ENCODE peak calls at places on chromosomes 5 and 9, in six cellular contexts. H is mucosa of descending colon, T is fibroblast of the aortic adventitia, A is endothelial cell, G is psoas muscle, N is fibroblast of lung. W is an unnamed sample.

GRCh38 chr5:87327998-87328397 is 60.3 kb downstream of the RASA1 start:
- DNase-seq in T (peak), N (no peak), H (no peak), G (no peak), A (no peak), W (no peak)

GRCh38 chr5:88144219-88145040 is 124.2 kb downstream of the TMEM161B start:
- DNase-seq in G (no peak), N (no peak), H (no peak), T (no peak), A (peak), W (no peak)

GRCh38 chr5:1244976-1245375 is 19.8 kb downstream of the SLC6A18 start:
- DNase-seq in G (no peak), N (no peak), H (no peak), T (no peak), A (peak), W (no peak)

GRCh38 chr5:154287136-154287535 is 96.6 kb downstream of the GALNT10 start:
- DNase-seq in H (no peak), A (no peak), G (no peak), N (peak), T (peak), W (peak)

GRCh38 chr9:34457266-34458012 is 931 bp downstream of the FAM219A start:
- DNase-seq in N (peak), H (peak), A (peak), G (peak), T (peak), W (peak)

GRCh38 chr9:108748776-108749175 is 107.0 kb downstream of the ACTL7B start:
- DNase-seq in T (no peak), N (no peak), G (no peak), A (no peak), H (no peak), W (no peak)

GRCh38 chr5:78813906-78814518 is 165.4 kb upstream of the LHFPL2 start:
- DNase-seq in A (no peak), H (no peak), T (no peak), G (no peak), N (peak), W (no peak)

GRCh38 chr5:26719824-26720223 is 318.6 kb downstream of the CDH9 start:
- DNase-seq in H (no peak), G (no peak), T (no peak), N (no peak), A (no peak), W (no peak)

GRCh38 chr5:122182491-122182921 is 53.2 kb downstream of the ZNF474 start:
- DNase-seq in N (peak), G (peak), T (peak), H (peak), A (no peak), W (no peak)

GRCh38 chr5:112554089-112554977 is 135.3 kb upstream of the EPB41L4A start:
- DNase-seq in N (no peak), G (no peak), T (no peak), A (no peak), H (no peak), W (no peak)

GRCh38 chr9:38087934-38088925 is 19.2 kb upstream of the SHB start:
- DNase-seq in N (peak), G (peak), A (peak), H (peak), T (peak), W (peak)

GRCh38 chr9:97558701-97559101 is 57.2 kb downstream of the TMOD1 start:
- DNase-seq in G (no peak), N (no peak), A (no peak), T (no peak), H (no peak), W (no peak)

GRCh38 chr5:112931473-112931872 is 9.4 kb upstream of the REEP5 start:
- DNase-seq in G (no peak), N (peak), T (peak), A (no peak), H (no peak), W (no peak)

GRCh38 chr5:115295775-115296129 is 702 bp downstream of the CCDC112 start:
- DNase-seq in T (peak), G (no peak), A (no peak), N (no peak), H (no peak), W (no peak)

GRCh38 chr9:5042661-5043178 is 57.6 kb downstream of the JAK2 start:
- DNase-seq in A (no peak), T (no peak), H (no peak), N (no peak), G (no peak), W (no peak)

GRCh38 chr9:80061940-80062339 is 490.2 kb downstream of the TLE4 start:
- DNase-seq in N (peak), G (no peak), A (no peak), H (no peak), T (peak), W (no peak)

GRCh38 chr9:18146329-18146728 is 327.6 kb upstream of the ADAMTSL1 start:
- DNase-seq in T (no peak), N (no peak), G (no peak), H (no peak), A (no peak), W (no peak)

GRCh38 chr9:18137815-18138214 is 336.1 kb upstream of the ADAMTSL1 start:
- DNase-seq in N (no peak), H (no peak), G (no peak), T (no peak), A (no peak), W (no peak)

GRCh38 chr9:18138676-18139075 is 335.3 kb upstream of the ADAMTSL1 start:
- DNase-seq in A (no peak), T (no peak), G (no peak), N (no peak), H (no peak), W (no peak)

GRCh38 chr9:18141681-18142080 is 332.3 kb upstream of the ADAMTSL1 start:
- DNase-seq in N (no peak), T (no peak), H (no peak), A (no peak), G (no peak), W (no peak)

GRCh38 chr9:18142964-18143363 is 331.0 kb upstream of the ADAMTSL1 start:
- DNase-seq in G (no peak), A (peak), T (peak), N (no peak), H (no peak), W (no peak)
- TF ChIP-seq CTCF in G (no peak), A (no peak), T (peak), N (peak), H (no peak), W (no peak)

DNA sequence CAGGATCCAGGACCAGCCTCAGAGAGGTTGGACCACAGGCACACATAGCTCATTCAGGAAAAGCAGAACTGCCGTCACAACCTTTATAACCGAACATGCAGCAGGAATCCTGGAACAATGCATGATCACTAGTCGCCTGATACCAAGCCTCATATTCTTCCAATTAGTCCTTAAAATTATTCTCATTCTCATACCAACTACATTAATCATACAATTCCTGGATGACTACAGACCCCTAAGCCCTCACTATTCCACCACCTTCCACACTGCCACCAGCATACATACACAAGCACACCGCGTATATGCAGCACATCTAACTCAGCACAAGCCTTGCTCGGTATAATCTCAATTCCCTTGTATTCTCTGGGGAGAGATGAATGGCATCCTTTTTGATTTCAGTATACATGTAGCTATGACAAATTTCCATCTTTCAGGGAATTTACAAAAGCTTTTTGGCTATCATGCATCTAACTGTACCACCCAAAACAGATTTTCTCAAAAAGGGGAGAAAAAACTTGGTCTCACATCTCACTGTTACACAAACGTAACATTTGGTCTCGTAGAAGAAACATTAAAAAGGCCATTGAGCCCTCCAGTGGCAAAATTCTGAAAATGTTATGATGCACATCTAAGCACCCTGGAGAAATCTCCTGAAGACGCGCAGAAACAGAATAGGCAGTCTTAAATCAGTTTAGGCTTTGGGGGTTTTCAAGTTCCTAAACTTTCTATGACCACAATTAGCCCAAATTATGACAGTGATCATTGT is 46.2 kb downstream of the MCTP1 start:
- DNase-seq in H (no peak), A (no peak), T (peak), G (no peak), N (peak), W (no peak)
- TF ChIP-seq CTCF in H (no peak), A (no peak), T (peak), G (peak), N (peak), W (peak)

DNA sequence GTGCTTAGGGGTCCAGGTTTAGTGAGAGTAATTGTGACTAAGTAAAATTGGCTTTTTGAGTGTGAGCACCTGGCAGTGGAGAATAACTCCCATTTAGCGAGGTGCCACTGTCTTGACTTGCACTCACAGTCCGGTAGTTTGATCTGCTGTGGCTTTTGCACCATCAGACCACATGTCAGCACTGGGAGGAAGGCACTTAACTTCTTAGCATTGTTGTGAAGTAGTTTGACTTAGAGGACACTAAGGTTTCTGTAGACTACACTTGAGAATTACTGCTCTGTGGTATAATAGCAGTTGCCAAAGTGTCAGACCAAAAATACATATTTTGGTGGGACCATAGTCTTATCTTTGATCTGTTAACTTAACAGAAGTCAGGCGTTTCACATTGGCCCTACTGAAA is 63.6 kb downstream of the ICE1 start:
- DNase-seq in T (no peak), N (no peak), A (no peak), G (no peak), H (no peak), W (no peak)
- TF ChIP-seq CTCF in T (no peak), N (no peak), A (no peak), G (no peak), H (no peak), W (no peak)

GRCh38 chr5:97420646-97421045 is 237.6 kb upstream of the RIOK2 start:
- DNase-seq in N (peak), G (no peak), H (no peak), A (no peak), T (no peak), W (no peak)

GRCh38 chr5:97427235-97427634 is 244.2 kb upstream of the RIOK2 start:
- DNase-seq in N (no peak), G (no peak), T (no peak), A (no peak), H (no peak), W (no peak)

GRCh38 chr5:97422678-97423077 is 239.6 kb upstream of the RIOK2 start:
- DNase-seq in N (peak), H (no peak), G (no peak), A (no peak), T (no peak), W (no peak)

GRCh38 chr5:97425511-97425910 is 242.5 kb upstream of the RIOK2 start:
- DNase-seq in G (no peak), H (no peak), A (peak), T (peak), N (peak), W (no peak)
- TF ChIP-seq CTCF in G (peak), H (no peak), A (no peak), T (peak), N (peak), W (no peak)

GRCh38 chr5:142317673-142318261 is 7.1 kb downstream of the SPRY4 start:
- DNase-seq in N (peak), H (no peak), T (peak), A (no peak), G (no peak), W (no peak)
- TF ChIP-seq CTCF in N (peak), H (no peak), T (peak), A (no peak), G (no peak), W (no peak)

GRCh38 chr9:91659529-91660294 is 236.1 kb upstream of the NFIL3 start:
- DNase-seq in A (peak), H (no peak), T (peak), N (peak), G (no peak), W (no peak)
- TF ChIP-seq CTCF in A (peak), H (peak), T (peak), N (peak), G (no peak), W (peak)

GRCh38 chr5:136364307-136364706 is 1.0 kb downstream of the TRPC7 start:
- DNase-seq in N (no peak), T (no peak), H (no peak), G (no peak), A (no peak), W (no peak)
- TF ChIP-seq CTCF in N (no peak), T (peak), H (no peak), G (no peak), A (peak), W (no peak)